ENCODE peak calls at places on chromosomes 3 and 15, in four cellular contexts. O, Z, X and T are unnamed samples.

GRCh38 chr15:64017591-64018163 is 28.6 kb downstream of the DAPK2 start:
- DNase-seq in O (no peak), Z (no peak), X (no peak), T (no peak)

GRCh38 chr15:99511865-99512632 is 53.7 kb upstream of the MEF2A start:
- DNase-seq in O (no peak), Z (no peak), X (no peak), T (no peak)

GRCh38 chr15:95932676-95933075 is 397.8 kb upstream of the NR2F2 start:
- DNase-seq in O (no peak), Z (no peak), X (no peak), T (peak; percentile 83)

GRCh38 chr3:184808021-184808420 is 3.9 kb upstream of the VPS8 start:
- DNase-seq in O (peak; percentile 20), Z (peak; percentile 67), X (no peak), T (no peak)

GRCh38 chr3:149489060-149489690 is 14.7 kb downstream of the TM4SF4 start:
- DNase-seq in O (no peak), Z (no peak), X (peak; percentile 25), T (peak; percentile 80)

GRCh38 chr3:128714887-128715496 is 11.0 kb upstream of the RAB7A start:
- DNase-seq in O (no peak), Z (no peak), X (no peak), T (no peak)

GRCh38 chr3:44318929-44319328 is 19.6 kb upstream of the TCAIM start:
- DNase-seq in O (no peak), Z (peak; percentile 62), X (no peak), T (no peak)

GRCh38 chr3:78665776-78666457 is 1101.9 kb downstream of the ROBO1 start:
- DNase-seq in O (no peak), Z (no peak), X (no peak), T (no peak)

GRCh38 chr3:15645246-15645645 is 43.7 kb downstream of the BTD start:
- DNase-seq in O (no peak), Z (no peak), X (no peak), T (peak; percentile 54)

GRCh38 chr3:159786489-159787181 is 202.0 kb upstream of the IL12A start:
- DNase-seq in O (no peak), Z (no peak), X (no peak), T (no peak)

GRCh38 chr15:31489801-31490646 is 163.4 kb downstream of the KLF13 start:
- DNase-seq in O (peak; percentile 30), Z (peak; percentile 54), X (peak; percentile 55), T (peak; percentile 40)

GRCh38 chr3:171122212-171122611 is 95.7 kb upstream of the SLC2A2 start:
- DNase-seq in O (no peak), Z (no peak), X (no peak), T (peak; percentile 19)

GRCh38 chr3:184282941-184283340 is 7.1 kb downstream of the ECE2 start:
- DNase-seq in O (no peak), Z (no peak), X (no peak), T (no peak)

GRCh38 chr3:22491326-22491725 is 711.8 kb upstream of the UBE2E2 start:
- DNase-seq in O (no peak), Z (no peak), X (no peak), T (no peak)

GRCh38 chr3:19146685-19147650 is 1.3 kb upstream of the KCNH8 start:
- DNase-seq in O (peak; percentile 25), Z (peak; percentile 87), X (peak; percentile 60), T (peak; percentile 24)

GRCh38 chr15:78873796-78874761 is 1.4 kb downstream of the MORF4L1 start:
- DNase-seq in O (no peak), Z (no peak), X (no peak), T (no peak)

GRCh38 chr3:61733866-61734265 is 172.5 kb downstream of the PTPRG start:
- DNase-seq in O (no peak), Z (no peak), X (no peak), T (no peak)

GRCh38 chr3:113968986-113969385 is 21.2 kb downstream of the ZDHHC23 start:
- DNase-seq in O (peak; percentile 4), Z (no peak), X (no peak), T (no peak)

GRCh38 chr3:127443581-127444375 is 146.8 kb downstream of the TPRA1 start:
- DNase-seq in O (no peak), Z (peak; percentile 36), X (no peak), T (no peak)

GRCh38 chr3:127444761-127445160 is 145.8 kb downstream of the TPRA1 start:
- DNase-seq in O (no peak), Z (no peak), X (no peak), T (no peak)

GRCh38 chr3:127446756-127447155 is 143.8 kb downstream of the TPRA1 start:
- DNase-seq in O (no peak), Z (no peak), X (no peak), T (no peak)

GRCh38 chr3:127448161-127448561 is 142.4 kb downstream of the TPRA1 start:
- DNase-seq in O (no peak), Z (no peak), X (peak; percentile 39), T (no peak)

DNA sequence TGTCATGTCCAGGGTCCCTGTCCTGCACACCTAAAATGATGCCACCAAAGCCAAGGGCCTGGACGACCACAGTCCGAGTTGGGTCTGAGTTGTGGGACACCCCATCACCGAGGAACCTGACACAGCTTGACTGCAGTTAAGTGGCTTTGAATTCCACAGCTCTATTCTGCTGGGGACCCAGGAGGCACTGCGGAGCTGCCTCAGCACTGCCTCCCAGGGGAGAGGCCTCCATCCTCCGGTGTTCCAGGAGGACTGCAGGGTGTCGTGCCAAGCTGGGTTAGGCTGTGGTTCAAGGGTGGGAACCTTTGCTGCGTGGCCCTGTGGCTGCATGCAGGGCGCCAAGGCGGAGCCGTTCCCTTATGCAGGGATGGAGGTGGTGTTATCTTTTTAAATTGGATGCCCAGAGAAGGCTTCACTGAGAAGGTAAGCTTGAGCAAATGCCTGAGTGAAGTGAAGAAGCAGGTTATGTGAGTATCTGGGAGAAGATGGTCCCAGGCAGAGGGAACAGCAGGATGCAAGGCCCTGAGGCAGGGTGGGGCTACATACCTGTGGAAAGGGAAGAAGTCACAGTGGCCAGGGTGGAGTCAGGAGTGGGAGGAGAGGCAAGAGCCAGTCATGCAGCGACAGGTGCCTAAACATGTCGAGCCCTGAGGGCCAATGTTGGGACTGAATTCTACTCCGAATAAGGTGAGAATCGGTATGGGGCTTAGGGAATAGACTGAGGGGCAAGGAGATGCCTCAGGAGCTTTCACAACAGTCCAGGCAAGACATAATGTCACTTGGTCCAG is 144.8 kb downstream of the TPRA1 start:
- DNase-seq in O (no peak), Z (no peak), X (no peak), T (no peak)
- TF ChIP-seq JUN in O (no peak), Z (no peak), X (no peak), T (no peak)

DNA sequence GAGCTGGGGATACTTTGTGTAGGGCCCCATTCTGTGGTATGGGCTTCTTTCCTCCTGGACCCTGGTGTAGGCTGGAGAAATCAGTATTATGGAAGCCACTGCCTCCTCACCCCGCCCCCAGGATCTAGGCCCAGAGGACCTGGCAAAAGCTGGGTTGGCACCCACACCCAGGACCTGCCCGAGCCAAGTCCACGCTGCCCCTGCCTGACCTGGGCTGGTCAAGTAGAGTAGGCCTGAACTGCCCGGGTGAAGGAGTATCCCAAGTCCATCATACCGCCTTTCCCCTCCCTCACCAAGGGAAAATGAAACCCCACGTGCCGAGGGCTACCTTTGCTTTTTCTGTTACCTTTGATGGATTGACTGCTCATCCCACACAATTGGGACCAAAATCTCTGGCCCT is 37.7 kb upstream of the TRAK1 start:
- DNase-seq in O (no peak), Z (no peak), X (no peak), T (no peak)
- TF ChIP-seq POLR2AphosphoS5 in O (no peak), Z (no peak), X (no peak), T (no peak)

DNA sequence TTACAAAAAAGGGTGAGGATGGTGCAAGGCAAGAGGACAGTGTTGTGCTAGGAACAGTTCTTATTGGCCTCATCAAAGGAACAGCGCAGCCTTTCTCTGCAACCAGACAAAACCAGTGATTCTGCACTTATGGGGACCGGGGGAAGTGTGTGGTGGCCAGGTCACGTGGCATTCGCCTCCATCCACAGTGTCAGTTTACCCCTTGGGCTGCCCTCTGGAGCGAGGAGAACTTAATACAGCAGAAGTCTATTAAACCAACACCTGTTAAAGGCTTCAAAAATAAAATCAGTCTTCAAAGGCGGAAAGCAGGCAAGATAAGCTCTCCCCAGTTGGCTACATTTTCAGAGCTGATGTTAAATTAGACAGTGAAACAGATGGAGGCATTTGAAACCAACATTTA is 75.3 kb downstream of the LRIG1 start:
- DNase-seq in O (no peak), Z (no peak), X (no peak), T (no peak)
- H3K9me3 ChIP-seq in O (peaks cover 19% of the 10 kb centered on the region), Z (peaks cover 24% of the 10 kb centered on the region), X (no peaks in the 10 kb centered on the region), T (peaks cover 2% of the 10 kb centered on the region)

DNA sequence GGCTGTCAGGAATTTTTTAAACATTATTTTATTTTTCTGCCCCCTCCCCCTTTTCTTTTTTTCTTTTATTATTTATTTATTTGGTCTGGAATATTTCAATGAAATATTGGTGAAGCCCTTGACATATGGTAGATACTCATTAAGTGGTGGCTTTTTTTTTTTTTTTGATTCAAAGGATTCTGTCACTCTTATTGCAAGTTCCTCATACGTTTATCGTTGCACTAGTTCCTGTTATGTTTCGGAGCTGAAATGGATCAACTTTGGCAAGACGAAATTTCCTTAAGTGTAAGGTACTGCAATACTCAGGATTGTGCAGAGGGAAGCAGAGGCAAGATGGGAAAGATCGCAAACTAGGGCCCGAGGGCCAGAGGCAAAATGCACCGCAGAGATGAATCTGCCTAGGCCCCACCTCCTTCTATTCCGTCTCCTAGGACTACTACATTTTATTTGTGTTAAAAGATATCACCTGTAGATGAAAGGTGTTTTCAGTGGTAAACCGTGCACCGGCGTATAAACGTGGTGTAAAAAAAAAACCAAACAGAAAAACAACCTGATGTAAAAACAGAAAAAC is 402 bp downstream of the RNU6-1 start:
- DNase-seq in O (peak; percentile 40), Z (no peak), X (peak; percentile 68), T (peak; percentile 73)
- TF ChIP-seq JUN in O (no peak), Z (no peak), X (no peak), T (no peak)